ENCODE peak calls at places on chromosomes 5 and 9, in four cellular contexts. One of them, this sample, is unnamed.

GRCh38 chr9:78144663-78145377 is 91.1 kb upstream of the CEP78 start:
- DNase-seq in GM12878: no peak
- DNase-seq in IMR-90: no peak
- DNase-seq in K562: no peak
- DNase-seq in this sample: no peak

GRCh38 chr5:82165740-82166530 is 112.2 kb downstream of the RPS23 start:
- DNase-seq in GM12878: peak; percentile 39
- DNase-seq in IMR-90: peak; percentile 95
- DNase-seq in K562: peak; percentile 32
- DNase-seq in this sample: peak; percentile 71

GRCh38 chr5:63963080-63963735 is 963 bp upstream of the HTR1A start:
- DNase-seq in GM12878: peak; percentile 1
- DNase-seq in IMR-90: peak; percentile 52
- DNase-seq in K562: peak; percentile 28
- DNase-seq in this sample: peak; percentile 28

GRCh38 chr5:980941-981340 is 27.7 kb upstream of the NKD2 start:
- DNase-seq in GM12878: no peak
- DNase-seq in IMR-90: no peak
- DNase-seq in K562: peak; percentile 56
- DNase-seq in this sample: no peak

GRCh38 chr9:89750117-89750551 is 145.3 kb downstream of the GADD45G start:
- DNase-seq in GM12878: no peak
- DNase-seq in IMR-90: no peak
- DNase-seq in K562: no peak
- DNase-seq in this sample: no peak

GRCh38 chr9:107809859-107810492 is 320.4 kb upstream of the KLF4 start:
- DNase-seq in GM12878: no peak
- DNase-seq in IMR-90: peak; percentile 68
- DNase-seq in K562: peak; percentile 38
- DNase-seq in this sample: no peak

GRCh38 chr9:2424564-2425153 is 196.9 kb upstream of the VLDLR start:
- DNase-seq in GM12878: no peak
- DNase-seq in IMR-90: no peak
- DNase-seq in K562: no peak
- DNase-seq in this sample: no peak

GRCh38 chr5:130198927-130199326 is 294.7 kb downstream of the CHSY3 start:
- DNase-seq in GM12878: no peak
- DNase-seq in IMR-90: no peak
- DNase-seq in K562: no peak
- DNase-seq in this sample: peak; percentile 28

GRCh38 chr5:91052977-91053732 is 330.0 kb downstream of the ARRDC3 start:
- DNase-seq in GM12878: no peak
- DNase-seq in IMR-90: no peak
- DNase-seq in K562: no peak
- DNase-seq in this sample: no peak

GRCh38 chr9:69895659-69896058 is 75.0 kb downstream of the CFAP95 start:
- DNase-seq in GM12878: no peak
- DNase-seq in IMR-90: no peak
- DNase-seq in K562: no peak
- DNase-seq in this sample: no peak

GRCh38 chr9:108093773-108094675 is 604.5 kb upstream of the KLF4 start:
- DNase-seq in GM12878: no peak
- DNase-seq in IMR-90: no peak
- DNase-seq in K562: peak; percentile 92
- DNase-seq in this sample: peak; percentile 50

GRCh38 chr9:136403538-136403914 is 3.6 kb upstream of the SNAPC4 start:
- DNase-seq in GM12878: peak; percentile 51
- DNase-seq in IMR-90: no peak
- DNase-seq in K562: no peak
- DNase-seq in this sample: no peak

GRCh38 chr9:95980262-95981125 is 105.0 kb downstream of the ERCC6L2 start:
- DNase-seq in GM12878: no peak
- DNase-seq in IMR-90: peak; percentile 26
- DNase-seq in K562: no peak
- DNase-seq in this sample: no peak

GRCh38 chr5:35476046-35476445 is 141.6 kb upstream of the SPEF2 start:
- DNase-seq in GM12878: no peak
- DNase-seq in IMR-90: no peak
- DNase-seq in K562: no peak
- DNase-seq in this sample: no peak

GRCh38 chr5:73264626-73265025 is 91.6 kb downstream of the TMEM174 start:
- DNase-seq in GM12878: no peak
- DNase-seq in IMR-90: no peak
- DNase-seq in K562: no peak
- DNase-seq in this sample: no peak

GRCh38 chr5:148120317-148120716 is 48.0 kb upstream of the SPINK14 start:
- DNase-seq in GM12878: no peak
- DNase-seq in IMR-90: no peak
- DNase-seq in K562: no peak
- DNase-seq in this sample: no peak

GRCh38 chr9:33250458-33250995 is 10.6 kb downstream of the SPINK4 start:
- DNase-seq in GM12878: no peak
- DNase-seq in IMR-90: peak; percentile 85
- DNase-seq in K562: no peak
- DNase-seq in this sample: no peak

GRCh38 chr9:136539427-136540412 is 6.1 kb downstream of the NOTCH1 start:
- DNase-seq in GM12878: peak; percentile 70
- DNase-seq in IMR-90: no peak
- DNase-seq in K562: peak; percentile 78
- DNase-seq in this sample: no peak

GRCh38 chr5:68962632-68963484 is 131.0 kb upstream of the SLC30A5 start:
- DNase-seq in GM12878: no peak
- DNase-seq in IMR-90: peak; percentile 52
- DNase-seq in K562: peak; percentile 44
- DNase-seq in this sample: peak; percentile 64

GRCh38 chr5:151005975-151006576 is 14.3 kb upstream of the GPX3 start:
- DNase-seq in GM12878: no peak
- DNase-seq in IMR-90: peak; percentile 57
- DNase-seq in K562: no peak
- DNase-seq in this sample: no peak

GRCh38 chr9:120873512-120873911 is 3.5 kb downstream of the PHF19 start:
- DNase-seq in GM12878: no peak
- DNase-seq in IMR-90: no peak
- DNase-seq in K562: peak; percentile 62
- DNase-seq in this sample: peak; percentile 62

GRCh38 chr5:128579111-128579510 is 41.1 kb upstream of the FBN2 start:
- DNase-seq in GM12878: no peak
- DNase-seq in IMR-90: peak; percentile 78
- DNase-seq in K562: no peak
- DNase-seq in this sample: peak; percentile 61

GRCh38 chr9:111992523-111992922 is 95.9 kb downstream of the UGCG start:
- DNase-seq in GM12878: peak; percentile 77
- DNase-seq in IMR-90: peak; percentile 82
- DNase-seq in K562: no peak
- DNase-seq in this sample: no peak

GRCh38 chr5:34721359-34721758 is 65.2 kb downstream of the RAI14 start:
- DNase-seq in GM12878: no peak
- DNase-seq in IMR-90: peak; percentile 40
- DNase-seq in K562: no peak
- DNase-seq in this sample: no peak

GRCh38 chr9:121201045-121201737 is 478 bp downstream of the RAB14 start:
- DNase-seq in GM12878: no peak
- DNase-seq in IMR-90: no peak
- DNase-seq in K562: peak; percentile 79
- DNase-seq in this sample: no peak

GRCh38 chr5:149583394-149583793 is 2.1 kb downstream of the ARHGEF37 start:
- DNase-seq in GM12878: no peak
- DNase-seq in IMR-90: no peak
- DNase-seq in K562: no peak
- DNase-seq in this sample: no peak

GRCh38 chr9:116899337-116900006 is 212.4 kb downstream of the TRIM32 start:
- DNase-seq in GM12878: no peak
- DNase-seq in IMR-90: peak; percentile 45
- DNase-seq in K562: no peak
- DNase-seq in this sample: no peak

GRCh38 chr9:113590991-113591898 is 127.7 kb downstream of the RGS3 start:
- DNase-seq in GM12878: no peak
- DNase-seq in IMR-90: peak; percentile 62
- DNase-seq in K562: peak; percentile 80
- DNase-seq in this sample: peak; percentile 77

GRCh38 chr5:90169078-90169477 is 240.5 kb downstream of the CETN3 start:
- DNase-seq in GM12878: no peak
- DNase-seq in IMR-90: no peak
- DNase-seq in K562: no peak
- DNase-seq in this sample: no peak

GRCh38 chr5:55711531-55712022 is 547 bp downstream of the SLC38A9 start:
- DNase-seq in GM12878: no peak
- DNase-seq in IMR-90: no peak
- DNase-seq in K562: no peak
- DNase-seq in this sample: peak; percentile 48

GRCh38 chr9:113634597-113635515 is 171.3 kb downstream of the RGS3 start:
- DNase-seq in GM12878: no peak
- DNase-seq in IMR-90: peak; percentile 69
- DNase-seq in K562: no peak
- DNase-seq in this sample: no peak

GRCh38 chr5:68171101-68171558 is 44.4 kb upstream of the PIK3R1 start:
- DNase-seq in GM12878: no peak
- DNase-seq in IMR-90: peak; percentile 11
- DNase-seq in K562: no peak
- DNase-seq in this sample: no peak

GRCh38 chr9:125829743-125830142 is 82.6 kb downstream of the PBX3 start:
- DNase-seq in GM12878: peak; percentile 54
- DNase-seq in IMR-90: peak; percentile 12
- DNase-seq in K562: no peak
- DNase-seq in this sample: no peak

GRCh38 chr5:76457685-76458491 is 54.8 kb downstream of the IQGAP2 start:
- DNase-seq in GM12878: no peak
- DNase-seq in IMR-90: no peak
- DNase-seq in K562: no peak
- DNase-seq in this sample: no peak

DNA sequence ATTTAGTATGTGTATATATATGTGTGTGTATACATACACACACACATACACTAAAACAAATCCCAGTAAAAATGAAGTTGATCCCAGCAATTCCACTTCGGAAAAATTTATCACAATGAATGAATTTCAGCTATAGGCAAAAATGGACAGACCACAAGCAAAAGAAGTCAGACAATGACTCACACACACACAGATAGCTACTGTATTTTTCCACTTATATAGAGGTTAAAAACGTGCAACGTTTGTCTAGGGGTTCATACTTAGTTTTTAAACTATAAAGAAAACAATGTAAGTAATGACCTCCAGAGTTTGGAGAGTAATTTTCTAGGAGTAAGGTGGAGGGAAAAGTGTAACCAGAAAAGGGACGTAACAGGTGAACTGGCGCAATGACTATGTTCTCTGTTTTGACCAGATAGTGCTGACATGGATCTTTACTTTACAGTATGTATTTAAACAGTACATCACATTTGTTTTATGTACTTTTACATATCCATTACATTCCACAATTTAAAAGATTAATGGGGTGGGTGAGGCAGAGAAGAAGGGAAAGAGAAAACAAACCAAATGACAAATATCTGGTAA is 51.1 kb downstream of the FNIP1 start:
- DNase-seq in GM12878: no peak
- DNase-seq in IMR-90: peak; percentile 20
- DNase-seq in K562: peak; percentile 37
- DNase-seq in this sample: no peak
- TF ChIP-seq BHLHE40 in GM12878: no peak
- TF ChIP-seq BHLHE40 in IMR-90: peak; percentile 51
- TF ChIP-seq BHLHE40 in K562: no peak
- TF ChIP-seq BHLHE40 in this sample: no peak

DNA sequence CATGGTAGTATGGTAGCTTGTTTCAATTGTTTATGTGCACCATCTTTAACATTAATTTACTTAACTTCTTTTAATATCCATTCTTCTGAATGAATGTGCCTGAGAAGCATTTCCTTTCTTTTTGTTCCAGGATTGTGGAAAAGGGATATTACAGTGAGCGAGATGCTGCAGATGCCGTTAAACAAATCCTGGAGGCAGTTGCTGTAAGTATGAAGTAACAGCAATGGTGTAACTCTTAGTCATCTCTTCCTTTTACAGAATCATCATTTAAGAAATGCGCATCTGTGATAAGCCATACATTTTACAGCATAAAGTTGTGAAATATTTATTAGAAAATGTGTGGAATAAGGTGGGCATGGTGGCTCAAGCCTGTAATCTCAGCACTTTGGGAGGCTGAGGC is 117.8 kb downstream of the STARD4 start:
- DNase-seq in GM12878: no peak
- DNase-seq in IMR-90: peak; percentile 91
- DNase-seq in K562: no peak
- DNase-seq in this sample: no peak
- TF ChIP-seq ELK1 in GM12878: no peak
- TF ChIP-seq ELK1 in IMR-90: no peak
- TF ChIP-seq ELK1 in K562: no peak
- TF ChIP-seq ELK1 in this sample: no peak

DNA sequence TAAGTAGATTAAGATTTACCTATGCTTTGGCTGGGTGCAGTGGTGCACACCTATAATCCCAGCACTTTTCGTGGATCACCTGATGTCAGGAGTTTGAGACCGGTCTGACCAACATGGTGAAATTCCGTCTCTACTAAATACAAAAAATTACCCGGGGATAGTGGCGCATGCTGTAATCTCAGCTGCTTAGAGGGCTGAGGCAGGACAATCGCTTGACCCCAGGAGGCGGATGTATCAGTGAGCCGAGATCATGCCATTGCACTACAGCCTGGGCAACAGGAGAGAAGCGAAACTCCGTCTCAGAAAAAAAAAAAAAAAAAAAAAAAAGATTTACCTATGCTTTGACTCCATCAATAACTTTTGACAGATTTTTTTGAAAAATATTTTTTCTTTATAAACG is 267.1 kb upstream of the SEMA6A start:
- DNase-seq in GM12878: no peak
- DNase-seq in IMR-90: no peak
- DNase-seq in K562: no peak
- DNase-seq in this sample: no peak
- TF ChIP-seq BHLHE40 in GM12878: no peak
- TF ChIP-seq BHLHE40 in IMR-90: no peak
- TF ChIP-seq BHLHE40 in K562: no peak
- TF ChIP-seq BHLHE40 in this sample: no peak

GRCh38 chr5:7876867-7877266 is 7.9 kb downstream of the MTRR start:
- DNase-seq in GM12878: no peak
- DNase-seq in IMR-90: peak; percentile 75
- DNase-seq in K562: no peak
- DNase-seq in this sample: no peak

GRCh38 chr5:7874639-7875038 is 5.7 kb downstream of the MTRR start:
- DNase-seq in GM12878: no peak
- DNase-seq in IMR-90: no peak
- DNase-seq in K562: no peak
- DNase-seq in this sample: no peak

GRCh38 chr5:7878381-7878873 is 9.5 kb downstream of the MTRR start:
- DNase-seq in GM12878: peak; percentile 66
- DNase-seq in IMR-90: peak; percentile 76
- DNase-seq in K562: no peak
- DNase-seq in this sample: peak; percentile 62

GRCh38 chr5:7875151-7875550 is 6.2 kb downstream of the MTRR start:
- DNase-seq in GM12878: no peak
- DNase-seq in IMR-90: no peak
- DNase-seq in K562: no peak
- DNase-seq in this sample: no peak

DNA sequence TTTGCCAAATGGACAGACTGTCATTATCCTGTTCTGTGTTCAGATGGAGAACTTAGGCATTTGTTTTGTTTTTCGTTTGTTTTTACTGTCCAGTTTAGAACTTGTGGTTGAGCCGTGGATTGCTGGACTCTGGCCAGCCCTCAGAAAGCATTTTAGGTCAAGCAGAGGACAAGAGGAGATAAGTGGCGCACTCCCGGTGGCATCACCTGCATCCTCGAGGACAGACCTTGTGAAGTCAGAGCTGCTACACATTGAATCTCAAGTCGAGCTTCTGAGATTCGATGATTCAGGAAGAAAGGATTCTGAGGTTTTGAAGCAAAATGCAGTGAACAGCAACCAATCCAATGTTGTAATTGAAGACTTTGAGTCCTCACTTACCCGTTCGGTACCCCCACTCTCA is 8.9 kb downstream of the MTRR start:
- DNase-seq in GM12878: no peak
- DNase-seq in IMR-90: peak; percentile 43
- DNase-seq in K562: no peak
- DNase-seq in this sample: peak; percentile 44
- TF ChIP-seq ELK1 in GM12878: no peak
- TF ChIP-seq ELK1 in IMR-90: no peak
- TF ChIP-seq ELK1 in K562: no peak
- TF ChIP-seq ELK1 in this sample: no peak

This sample was measured in A549.